ENCODE peak calls at places on chromosomes 1 and 21, in eight cellular contexts. K, T, M, J, F, Q, L and I are unnamed samples.

GRCh38 chr21:36668713-36669112 is 30.2 kb upstream of the SIM2 start:
- DNase-seq in K (no peak), T (no peak), M (no peak), J (no peak), F (no peak), Q (no peak), L (no peak), I (no peak)

GRCh38 chr1:12215562-12215961 is 14.3 kb upstream of the VPS13D start:
- DNase-seq in K (no peak), T (no peak), M (no peak), J (no peak), F (no peak), Q (no peak), L (no peak), I (no peak)

GRCh38 chr1:183024352-183025337 is 1.4 kb downstream of the LAMC1 start:
- DNase-seq in K (no peak), T (no peak), M (no peak), J (no peak), F (no peak), Q (no peak), L (no peak), I (no peak)

GRCh38 chr1:94783342-94784264 is 36.6 kb upstream of the SLC44A3 start:
- DNase-seq in K (peak), T (no peak), M (peak), J (no peak), F (peak), Q (no peak), L (no peak), I (no peak)

GRCh38 chr1:201751872-201752271 is 77.1 kb upstream of the IPO9 start:
- DNase-seq in K (no peak), T (no peak), M (no peak), J (no peak), F (no peak), Q (no peak), L (no peak), I (no peak)

GRCh38 chr1:234775477-234776246 is 165.7 kb upstream of the IRF2BP2 start:
- DNase-seq in K (no peak), T (no peak), M (no peak), J (peak), F (no peak), Q (no peak), L (no peak), I (no peak)

GRCh38 chr1:240044620-240045019 is 47.1 kb upstream of the FMN2 start:
- DNase-seq in K (no peak), T (no peak), M (no peak), J (no peak), F (peak), Q (no peak), L (no peak), I (no peak)

GRCh38 chr1:156601122-156601830 is at the start of gene GPATCH4:
- DNase-seq in K (peak), T (peak), M (peak), J (peak), F (peak), Q (peak), L (no peak), I (no peak)

GRCh38 chr1:151510957-151511635 is at the start of gene CGN:
- DNase-seq in K (peak), T (peak), M (peak), J (peak), F (peak), Q (peak), L (peak), I (peak)

GRCh38 chr1:226202246-226202645 is 15.7 kb upstream of the ACBD3 start:
- DNase-seq in K (no peak), T (no peak), M (no peak), J (no peak), F (no peak), Q (no peak), L (no peak), I (no peak)

GRCh38 chr1:20358761-20359263 is 68.1 kb downstream of the VWA5B1 start:
- DNase-seq in K (peak), T (no peak), M (peak), J (no peak), F (peak), Q (no peak), L (no peak), I (peak)

GRCh38 chr1:29523531-29523930 is 287.2 kb downstream of the PTPRU start:
- DNase-seq in K (no peak), T (no peak), M (no peak), J (no peak), F (no peak), Q (no peak), L (no peak), I (no peak)

GRCh38 chr1:212267460-212267859 is 17.8 kb upstream of the PPP2R5A start:
- DNase-seq in K (no peak), T (no peak), M (no peak), J (no peak), F (no peak), Q (no peak), L (no peak), I (no peak)

GRCh38 chr1:100736324-100736723 is 16.8 kb downstream of the VCAM1 start:
- DNase-seq in K (no peak), T (no peak), M (no peak), J (no peak), F (no peak), Q (no peak), L (no peak), I (no peak)